ENCODE peak calls at places on chromosome 20, in seven cellular contexts. E, R, U, W, P, J and D are unnamed samples. For H3K4me1 and H3K9me3, the result is how much of the 10 kb centered on the place peaks cover.

GRCh38 chr20:44073011-44073674 is 113.8 kb downstream of the JPH2 start:
- DNase-seq in E (no peak), R (no peak), U (no peak), W (no peak), P (no peak), J (peak), D (peak)

GRCh38 chr20:21063276-21063675 is 42.9 kb downstream of the LINC00237 start:
- DNase-seq in E (no peak), R (no peak), U (no peak), W (no peak), P (no peak), J (no peak), D (no peak)

GRCh38 chr20:7285918-7286556 is 518.6 kb downstream of the BMP2 start:
- DNase-seq in E (peak), R (peak), U (no peak), W (peak), P (peak), J (peak), D (no peak)

GRCh38 chr20:53579581-53580375 is 13.9 kb downstream of the ZNF217 start:
- DNase-seq in E (no peak), R (no peak), U (peak), W (no peak), P (peak), J (peak), D (peak)

GRCh38 chr20:6122873-6123649 is at the start of gene FERMT1:
- DNase-seq in E (peak), R (peak), U (no peak), W (peak), P (peak), J (no peak), D (no peak)

GRCh38 chr20:18496042-18496441 is 983 bp downstream of the RBBP9 start:
- DNase-seq in E (no peak), R (no peak), U (no peak), W (no peak), P (no peak), J (no peak), D (no peak)

GRCh38 chr20:63714858-63715257 is 7.0 kb downstream of the ZGPAT start:
- DNase-seq in E (no peak), R (no peak), U (no peak), W (no peak), P (no peak), J (no peak), D (no peak)

GRCh38 chr20:4289875-4290274 is 274.5 kb upstream of the RNF24 start:
- DNase-seq in E (no peak), R (no peak), U (no peak), W (no peak), P (no peak), J (no peak), D (no peak)

GRCh38 chr20:20603339-20603990 is 109.0 kb downstream of the RALGAPA2 start:
- DNase-seq in E (no peak), R (no peak), U (no peak), W (no peak), P (no peak), J (no peak), D (no peak)

GRCh38 chr20:13654463-13655023 is 15.8 kb upstream of the TASP1 start:
- DNase-seq in E (no peak), R (no peak), U (no peak), W (no peak), P (no peak), J (no peak), D (no peak)

GRCh38 chr20:22080985-22081384 is 375.5 kb downstream of the PAX1 start:
- DNase-seq in E (no peak), R (no peak), U (no peak), W (no peak), P (no peak), J (no peak), D (no peak)

GRCh38 chr20:53839423-53840176 is 230.8 kb downstream of the BCAS1 start:
- DNase-seq in E (peak), R (no peak), U (peak), W (peak), P (no peak), J (no peak), D (peak)

GRCh38 chr20:23116301-23117089 is 30.4 kb upstream of the CD93 start:
- DNase-seq in E (no peak), R (no peak), U (no peak), W (no peak), P (peak), J (no peak), D (no peak)

GRCh38 chr20:36306557-36307411 is 645 bp downstream of the DLGAP4 start:
- DNase-seq in E (no peak), R (no peak), U (no peak), W (no peak), P (no peak), J (no peak), D (no peak)

GRCh38 chr20:3687655-3688054 is 5.8 kb upstream of the ADAM33 start:
- DNase-seq in E (no peak), R (no peak), U (no peak), W (no peak), P (peak), J (no peak), D (no peak)

GRCh38 chr20:51889466-51889865 is 87.1 kb upstream of the SALL4 start:
- DNase-seq in E (no peak), R (no peak), U (no peak), W (no peak), P (no peak), J (no peak), D (no peak)

GRCh38 chr20:24985802-24986201 is 6.7 kb downstream of the APMAP start:
- DNase-seq in E (no peak), R (no peak), U (no peak), W (no peak), P (no peak), J (peak), D (no peak)

GRCh38 chr20:57082546-57082945 is 183.9 kb downstream of the BMP7 start:
- DNase-seq in E (no peak), R (no peak), U (no peak), W (no peak), P (no peak), J (no peak), D (no peak)

GRCh38 chr20:45341939-45342862 is 6.0 kb downstream of the SDC4 start:
- DNase-seq in E (peak), R (peak), U (no peak), W (peak), P (peak), J (peak), D (no peak)

GRCh38 chr20:4581838-4582237 is 139.9 kb upstream of the PRND start:
- DNase-seq in E (no peak), R (no peak), U (no peak), W (no peak), P (no peak), J (no peak), D (no peak)

GRCh38 chr20:45300961-45301360 is 5.7 kb upstream of the RBPJL start:
- DNase-seq in E (no peak), R (no peak), U (no peak), W (no peak), P (peak), J (no peak), D (no peak)

GRCh38 chr20:23583526-23583925 is 15.2 kb upstream of the CST9L start:
- DNase-seq in E (no peak), R (no peak), U (no peak), W (no peak), P (no peak), J (no peak), D (no peak)

GRCh38 chr20:47724398-47724797 is 60.9 kb downstream of the SULF2 start:
- DNase-seq in E (no peak), R (no peak), U (no peak), W (no peak), P (no peak), J (no peak), D (no peak)

GRCh38 chr20:24164360-24164759 is 175.8 kb upstream of the GGTLC1 start:
- DNase-seq in E (no peak), R (no peak), U (no peak), W (no peak), P (no peak), J (no peak), D (no peak)

GRCh38 chr20:57397693-57398108 is 6.5 kb downstream of the RBM38 start:
- DNase-seq in E (peak), R (no peak), U (peak), W (peak), P (no peak), J (no peak), D (peak)

GRCh38 chr20:44921447-44921846 is 11.6 kb downstream of the PABPC1L start:
- DNase-seq in E (no peak), R (no peak), U (no peak), W (no peak), P (no peak), J (no peak), D (no peak)

DNA sequence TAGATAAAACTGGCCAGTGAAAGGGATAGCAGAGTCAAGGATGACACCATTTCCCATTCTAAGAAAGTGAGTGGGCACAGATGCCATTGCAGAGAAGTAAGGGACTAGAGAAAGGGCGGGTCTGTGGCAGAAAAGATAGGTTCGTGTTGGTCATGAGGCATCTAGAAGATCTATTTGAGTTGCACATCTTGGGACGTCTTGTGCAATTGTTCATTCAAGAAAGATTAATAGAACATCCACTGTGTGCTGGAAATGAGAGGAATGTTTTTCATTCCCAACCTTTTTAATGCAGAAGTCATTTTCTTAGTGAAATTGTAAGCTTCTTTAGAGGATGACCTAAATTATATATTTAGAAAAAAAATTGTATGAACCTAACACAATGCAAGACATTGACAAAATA is 161.7 kb downstream of the PLCB1 start:
- DNase-seq in E (no peak), R (no peak), U (no peak), W (no peak), P (peak), J (no peak), D (no peak)
- TF ChIP-seq CTCF in E (no peak), R (no peak), U (no peak), W (no peak), P (no peak), J (no peak), D (no peak)

GRCh38 chr20:31719644-31720485 is 2.8 kb downstream of the BCL2L1 start:
- DNase-seq in E (no peak), R (no peak), U (no peak), W (no peak), P (no peak), J (no peak), D (no peak)
- H3K4me1 ChIP-seq in E (under half), R (under half), U (under half), W (half or more), P (under half), J (half or more), D (half or more)

GRCh38 chr20:59623583-59623982 is 19.2 kb downstream of the PHACTR3 start:
- DNase-seq in E (no peak), R (no peak), U (no peak), W (no peak), P (no peak), J (no peak), D (no peak)
- H3K9me3 ChIP-seq in E (under half), R (under half), U (under half), W (under half), P (under half), J (under half), D (under half)

GRCh38 chr20:46606817-46607190 is 44.5 kb downstream of the SLC13A3 start:
- DNase-seq in E (no peak), R (no peak), U (no peak), W (no peak), P (no peak), J (no peak), D (no peak)

GRCh38 chr20:46605978-46606816 is 45.1 kb downstream of the SLC13A3 start:
- DNase-seq in E (no peak), R (no peak), U (no peak), W (no peak), P (no peak), J (no peak), D (no peak)

GRCh38 chr20:46609043-46609442 is 42.2 kb downstream of the SLC13A3 start:
- DNase-seq in E (no peak), R (no peak), U (no peak), W (no peak), P (no peak), J (no peak), D (no peak)

GRCh38 chr20:46607191-46607848 is 43.9 kb downstream of the SLC13A3 start:
- DNase-seq in E (no peak), R (no peak), U (no peak), W (no peak), P (no peak), J (no peak), D (no peak)

DNA sequence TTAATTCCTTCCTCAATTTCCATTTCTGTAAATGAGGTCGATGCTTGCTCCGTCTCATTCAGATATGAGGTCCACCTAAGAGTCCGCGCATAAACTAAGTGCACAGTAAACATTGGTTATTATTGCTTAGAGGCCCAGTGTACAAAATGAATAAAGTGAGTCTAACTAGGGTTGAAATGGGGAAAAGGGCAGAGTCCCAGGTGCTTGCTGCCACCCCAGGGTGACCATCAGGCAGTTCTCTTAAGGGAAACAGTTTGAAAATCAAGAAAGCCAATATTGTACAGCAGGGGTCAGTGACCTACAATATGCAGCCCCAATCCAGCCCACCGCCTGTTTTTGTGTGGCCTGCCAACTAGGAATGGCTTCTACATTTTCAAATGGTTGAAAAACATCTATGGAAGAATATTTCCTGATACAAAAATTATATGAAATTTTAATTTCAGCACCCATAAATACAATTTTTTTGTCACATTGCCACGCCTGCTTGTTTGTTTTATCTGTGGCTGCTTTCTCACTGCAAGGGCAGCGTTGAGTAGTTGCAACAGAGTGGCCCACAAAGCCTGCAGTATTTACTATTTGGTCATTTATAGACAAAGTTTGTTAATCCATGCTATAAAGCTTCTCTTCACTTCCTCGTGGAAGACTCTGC is 43.3 kb downstream of the SLC13A3 start:
- DNase-seq in E (no peak), R (no peak), U (no peak), W (no peak), P (no peak), J (no peak), D (no peak)
- TF ChIP-seq CTCF in E (no peak), R (no peak), U (no peak), W (no peak), P (no peak), J (no peak), D (no peak)

DNA sequence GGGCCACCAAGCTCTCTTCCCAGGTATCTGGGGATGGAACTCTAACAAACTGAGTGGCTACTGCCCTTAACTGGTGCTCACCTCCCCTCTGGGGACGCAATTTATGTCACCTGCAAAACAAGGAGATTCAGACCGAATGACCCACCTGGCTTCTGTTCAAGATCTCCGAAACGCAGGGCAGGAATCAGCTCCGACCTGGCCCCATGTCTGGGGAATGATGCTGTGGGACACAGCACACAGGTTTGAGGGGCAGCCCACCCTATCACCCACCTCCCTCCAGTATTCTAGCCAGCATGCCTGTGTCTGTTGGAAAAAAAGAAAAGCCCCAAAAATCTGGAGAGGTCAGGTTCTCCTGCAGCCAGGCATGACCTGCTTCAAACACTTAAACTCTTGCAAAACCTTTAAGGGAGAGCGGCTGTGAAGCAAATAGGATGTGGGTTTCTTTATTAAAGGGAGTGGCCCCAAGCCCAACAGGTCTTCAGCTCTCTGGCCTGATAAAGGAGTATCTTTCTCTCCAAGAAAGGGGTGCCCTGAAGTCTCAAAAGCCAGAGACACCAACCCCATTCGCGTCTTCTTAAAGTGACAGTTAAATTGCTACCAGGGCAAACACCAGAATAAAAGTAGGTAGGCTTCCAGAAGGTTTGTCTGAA is 6.4 kb downstream of the PREX1 start:
- DNase-seq in E (no peak), R (no peak), U (no peak), W (no peak), P (no peak), J (no peak), D (no peak)
- H3K4me1 ChIP-seq in E (under half), R (under half), U (under half), W (half or more), P (under half), J (under half), D (half or more)

GRCh38 chr20:16286601-16287000 is 286.6 kb downstream of the KIF16B start:
- DNase-seq in E (no peak), R (no peak), U (no peak), W (no peak), P (no peak), J (no peak), D (no peak)
- H3K9me3 ChIP-seq in E (under half), R (under half), U (under half), W (under half), P (under half), J (under half), D (under half)

GRCh38 chr20:34949120-34949519 is 6.5 kb downstream of the GSS start:
- DNase-seq in E (no peak), R (no peak), U (no peak), W (no peak), P (no peak), J (no peak), D (no peak)

GRCh38 chr20:34946661-34947060 is 8.9 kb downstream of the GSS start:
- DNase-seq in E (no peak), R (no peak), U (no peak), W (no peak), P (peak), J (no peak), D (no peak)

GRCh38 chr20:34947336-34947735 is 8.3 kb downstream of the GSS start:
- DNase-seq in E (no peak), R (no peak), U (no peak), W (no peak), P (no peak), J (no peak), D (no peak)

GRCh38 chr20:34945315-34946077 is 10.1 kb downstream of the GSS start:
- DNase-seq in E (no peak), R (no peak), U (no peak), W (no peak), P (no peak), J (no peak), D (no peak)

GRCh38 chr20:34948030-34948429 is 7.6 kb downstream of the GSS start:
- DNase-seq in E (no peak), R (no peak), U (no peak), W (no peak), P (peak), J (no peak), D (no peak)
- TF ChIP-seq CTCF in E (no peak), R (no peak), U (no peak), W (no peak), P (peak), J (no peak), D (no peak)

GRCh38 chr20:61748376-61748775 is 317.3 kb downstream of the TAF4 start:
- DNase-seq in E (no peak), R (no peak), U (no peak), W (no peak), P (peak), J (no peak), D (no peak)
- H3K4me1 ChIP-seq in E (under half), R (under half), U (under half), W (under half), P (under half), J (under half), D (under half)

GRCh38 chr20:61877331-61877730 is 188.3 kb downstream of the TAF4 start:
- DNase-seq in E (peak), R (no peak), U (no peak), W (no peak), P (no peak), J (no peak), D (no peak)

GRCh38 chr20:61879694-61880093 is 186.0 kb downstream of the TAF4 start:
- DNase-seq in E (peak), R (no peak), U (no peak), W (no peak), P (no peak), J (no peak), D (no peak)

GRCh38 chr20:61879303-61879620 is 186.4 kb downstream of the TAF4 start:
- DNase-seq in E (no peak), R (no peak), U (no peak), W (no peak), P (no peak), J (no peak), D (no peak)

GRCh38 chr20:61877776-61878477 is 187.8 kb downstream of the TAF4 start:
- DNase-seq in E (peak), R (no peak), U (no peak), W (no peak), P (no peak), J (no peak), D (no peak)

GRCh38 chr20:61878478-61879302 is 187.0 kb downstream of the TAF4 start:
- DNase-seq in E (peak), R (no peak), U (no peak), W (no peak), P (no peak), J (no peak), D (no peak)
- H3K9me3 ChIP-seq in E (under half), R (under half), U (under half), W (under half), P (under half), J (under half), D (under half)